ENCODE peak calls at places on chromosomes 7 and 10, in six cellular contexts. One of them, this sample, is unnamed.

GRCh38 chr7:106344861-106345260 is 60.1 kb upstream of the NAMPT start:
- DNase-seq in right lobe of liver: no peak
- DNase-seq in uterus: no peak
- DNase-seq in IMR-90: no peak
- DNase-seq in esophagus muscularis mucosa: no peak
- DNase-seq in transverse colon: no peak
- DNase-seq in this sample: no peak

GRCh38 chr7:148084138-148084537 is 506.4 kb upstream of the C7orf33 start:
- DNase-seq in esophagus muscularis mucosa: no peak
- DNase-seq in uterus: no peak
- DNase-seq in transverse colon: peak
- DNase-seq in right lobe of liver: peak
- DNase-seq in IMR-90: peak
- DNase-seq in this sample: peak

GRCh38 chr7:132395375-132395774 is 180.9 kb downstream of the PLXNA4 start:
- DNase-seq in esophagus muscularis mucosa: no peak
- DNase-seq in transverse colon: no peak
- DNase-seq in IMR-90: no peak
- DNase-seq in uterus: no peak
- DNase-seq in right lobe of liver: peak
- DNase-seq in this sample: no peak

GRCh38 chr7:151181011-151181431 is 6.0 kb downstream of the ASB10 start:
- DNase-seq in esophagus muscularis mucosa: no peak
- DNase-seq in right lobe of liver: peak
- DNase-seq in transverse colon: no peak
- DNase-seq in uterus: no peak
- DNase-seq in IMR-90: no peak
- DNase-seq in this sample: no peak

GRCh38 chr7:4894482-4894881 is 11.0 kb upstream of the RADIL start:
- DNase-seq in uterus: no peak
- DNase-seq in transverse colon: no peak
- DNase-seq in IMR-90: no peak
- DNase-seq in right lobe of liver: no peak
- DNase-seq in esophagus muscularis mucosa: no peak
- DNase-seq in this sample: no peak

GRCh38 chr7:25069900-25070443 is 55.1 kb downstream of the CYCS start:
- DNase-seq in transverse colon: peak
- DNase-seq in right lobe of liver: peak
- DNase-seq in IMR-90: peak
- DNase-seq in uterus: peak
- DNase-seq in esophagus muscularis mucosa: no peak
- DNase-seq in this sample: peak

GRCh38 chr7:119175916-119176627 is 951.6 kb downstream of the ANKRD7 start:
- DNase-seq in transverse colon: no peak
- DNase-seq in esophagus muscularis mucosa: no peak
- DNase-seq in uterus: no peak
- DNase-seq in IMR-90: peak
- DNase-seq in right lobe of liver: no peak
- DNase-seq in this sample: peak

GRCh38 chr10:24681476-24682088 is 42.1 kb downstream of the ARHGAP21 start:
- DNase-seq in esophagus muscularis mucosa: no peak
- DNase-seq in uterus: no peak
- DNase-seq in IMR-90: no peak
- DNase-seq in right lobe of liver: no peak
- DNase-seq in transverse colon: no peak
- DNase-seq in this sample: no peak

GRCh38 chr10:14356921-14357320 is 26.2 kb upstream of the FRMD4A start:
- DNase-seq in esophagus muscularis mucosa: peak
- DNase-seq in transverse colon: no peak
- DNase-seq in uterus: no peak
- DNase-seq in IMR-90: peak
- DNase-seq in right lobe of liver: no peak
- DNase-seq in this sample: peak

GRCh38 chr7:50782376-50783208 is at the start of gene GRB10:
- DNase-seq in transverse colon: no peak
- DNase-seq in right lobe of liver: peak
- DNase-seq in esophagus muscularis mucosa: no peak
- DNase-seq in uterus: peak
- DNase-seq in IMR-90: peak
- DNase-seq in this sample: peak

GRCh38 chr7:77388055-77388454 is 28.1 kb downstream of the GSAP start:
- DNase-seq in IMR-90: no peak
- DNase-seq in right lobe of liver: no peak
- DNase-seq in esophagus muscularis mucosa: no peak
- DNase-seq in transverse colon: no peak
- DNase-seq in uterus: no peak
- DNase-seq in this sample: no peak

GRCh38 chr10:91941426-91941825 is 17.9 kb downstream of the BTAF1 start:
- DNase-seq in esophagus muscularis mucosa: no peak
- DNase-seq in IMR-90: no peak
- DNase-seq in right lobe of liver: no peak
- DNase-seq in transverse colon: no peak
- DNase-seq in uterus: no peak
- DNase-seq in this sample: no peak

GRCh38 chr10:111076191-111076681 is 593 bp upstream of the ADRA2A start:
- DNase-seq in esophagus muscularis mucosa: peak
- DNase-seq in transverse colon: peak
- DNase-seq in right lobe of liver: peak
- DNase-seq in IMR-90: peak
- DNase-seq in uterus: peak
- DNase-seq in this sample: peak

GRCh38 chr7:101589976-101590662 is 39.0 kb downstream of the MYL10 start:
- DNase-seq in uterus: no peak
- DNase-seq in transverse colon: no peak
- DNase-seq in IMR-90: no peak
- DNase-seq in esophagus muscularis mucosa: no peak
- DNase-seq in right lobe of liver: peak
- DNase-seq in this sample: no peak

GRCh38 chr10:76296885-76297775 is 865.7 kb downstream of the LRMDA start:
- DNase-seq in IMR-90: no peak
- DNase-seq in right lobe of liver: no peak
- DNase-seq in transverse colon: no peak
- DNase-seq in uterus: no peak
- DNase-seq in esophagus muscularis mucosa: no peak
- DNase-seq in this sample: no peak

GRCh38 chr7:139124084-139124914 is 14.8 kb upstream of the ZC3HAV1 start:
- DNase-seq in IMR-90: no peak
- DNase-seq in uterus: no peak
- DNase-seq in right lobe of liver: no peak
- DNase-seq in transverse colon: no peak
- DNase-seq in esophagus muscularis mucosa: no peak
- DNase-seq in this sample: no peak

GRCh38 chr10:101818958-101819633 is 852 bp upstream of the OGA start:
- DNase-seq in right lobe of liver: no peak
- DNase-seq in esophagus muscularis mucosa: no peak
- DNase-seq in uterus: peak
- DNase-seq in transverse colon: peak
- DNase-seq in IMR-90: no peak
- DNase-seq in this sample: no peak

DNA sequence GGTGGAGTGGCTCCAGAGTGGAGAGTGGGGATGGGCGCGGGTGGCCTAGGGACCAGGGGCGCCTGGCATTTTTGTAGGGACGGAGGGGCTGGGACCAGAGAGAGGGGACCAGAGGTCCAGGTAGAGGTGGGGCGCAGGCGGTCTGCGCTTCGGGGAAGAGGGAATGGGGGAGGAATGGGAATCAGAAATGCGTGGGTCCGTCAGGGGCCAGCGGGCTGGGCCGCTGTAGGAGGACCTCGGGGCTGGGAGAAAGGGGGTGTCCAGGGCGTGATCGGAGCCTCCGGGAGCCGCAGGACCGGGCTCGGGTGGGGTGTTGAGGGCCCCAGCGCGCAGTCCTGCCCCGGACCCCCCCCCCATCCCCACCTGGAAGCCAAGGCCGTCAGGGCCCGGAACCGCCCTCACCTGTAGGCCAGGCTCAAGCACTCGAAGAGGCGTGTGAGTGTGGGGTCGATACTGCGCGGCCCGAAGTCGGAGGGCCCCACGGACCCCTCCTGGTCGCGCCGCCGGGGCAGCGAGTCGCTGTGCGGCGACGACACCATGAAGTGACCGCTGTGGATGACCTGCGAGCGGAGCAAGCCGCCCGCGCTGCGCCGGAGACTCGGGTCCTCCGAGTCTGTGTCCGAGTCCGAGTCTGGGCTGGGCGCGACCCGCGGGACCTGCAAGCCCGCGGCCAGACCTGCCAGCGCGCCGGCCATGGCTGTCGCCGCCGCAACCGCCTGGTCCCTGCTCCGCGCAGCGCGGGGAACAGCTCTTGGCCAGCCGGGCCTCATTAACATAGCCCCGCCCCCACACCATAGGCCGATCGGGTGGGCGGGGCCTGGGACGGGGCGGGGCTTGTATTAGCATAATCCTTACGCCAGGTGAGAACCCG is at the start of gene MLXIPL:
- DNase-seq in uterus: peak
- DNase-seq in esophagus muscularis mucosa: no peak
- DNase-seq in transverse colon: peak
- DNase-seq in IMR-90: no peak
- DNase-seq in right lobe of liver: peak
- DNase-seq in this sample: no peak
- TF ChIP-seq POLR2A in uterus: no peak
- TF ChIP-seq POLR2A in esophagus muscularis mucosa: peak
- TF ChIP-seq POLR2A in transverse colon: peak
- TF ChIP-seq POLR2A in IMR-90: no peak
- TF ChIP-seq POLR2A in right lobe of liver: peak
- TF ChIP-seq POLR2A in this sample: no peak

DNA sequence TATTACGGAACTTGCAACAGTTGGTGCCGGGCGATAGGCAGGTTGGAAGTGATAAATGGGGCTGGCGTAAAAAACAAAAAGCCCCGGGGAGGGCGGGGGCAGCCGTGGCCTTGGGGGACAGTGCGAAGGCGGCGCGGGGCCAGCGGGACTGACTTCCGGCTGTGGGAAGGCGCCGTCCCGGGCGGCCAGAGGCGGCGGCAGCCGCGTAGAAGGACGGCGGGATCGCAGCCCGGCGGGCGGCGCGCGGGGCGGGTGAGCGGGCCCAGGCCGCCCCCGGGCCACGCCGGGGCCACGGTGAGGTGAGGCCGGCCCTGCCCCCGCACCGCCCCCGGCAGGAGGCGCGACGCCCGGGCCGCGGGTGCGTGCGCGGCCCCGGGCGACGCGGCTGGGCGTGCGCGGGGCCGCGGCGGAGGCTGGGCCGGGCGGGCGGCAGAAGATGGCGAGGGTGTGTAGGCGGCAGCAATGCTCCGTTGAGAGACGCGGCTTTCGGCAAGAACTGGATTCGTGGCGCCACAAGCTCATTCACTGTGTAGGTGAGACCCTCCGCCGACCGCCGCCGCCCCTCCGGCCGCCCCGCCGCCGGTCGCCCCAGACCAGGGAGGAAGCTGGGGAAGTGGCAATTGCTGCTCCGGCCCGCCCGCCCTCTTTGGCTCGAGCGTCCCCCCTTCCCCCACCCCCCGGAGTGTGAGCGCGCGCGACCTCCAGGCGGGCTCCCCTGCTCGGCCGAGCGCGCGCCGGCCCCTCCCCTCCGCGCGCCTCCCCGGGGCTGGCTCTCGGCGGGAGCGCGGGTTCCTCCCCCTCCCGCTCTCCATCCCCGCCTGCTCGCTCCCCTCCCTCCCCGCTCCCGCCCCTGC is at the start of gene LCOR:
- DNase-seq in IMR-90: peak
- DNase-seq in right lobe of liver: peak
- DNase-seq in esophagus muscularis mucosa: peak
- DNase-seq in uterus: peak
- DNase-seq in transverse colon: peak
- DNase-seq in this sample: peak
- TF ChIP-seq POLR2A in IMR-90: peak
- TF ChIP-seq POLR2A in right lobe of liver: peak
- TF ChIP-seq POLR2A in esophagus muscularis mucosa: peak
- TF ChIP-seq POLR2A in uterus: peak
- TF ChIP-seq POLR2A in transverse colon: peak
- TF ChIP-seq POLR2A in this sample: peak

DNA sequence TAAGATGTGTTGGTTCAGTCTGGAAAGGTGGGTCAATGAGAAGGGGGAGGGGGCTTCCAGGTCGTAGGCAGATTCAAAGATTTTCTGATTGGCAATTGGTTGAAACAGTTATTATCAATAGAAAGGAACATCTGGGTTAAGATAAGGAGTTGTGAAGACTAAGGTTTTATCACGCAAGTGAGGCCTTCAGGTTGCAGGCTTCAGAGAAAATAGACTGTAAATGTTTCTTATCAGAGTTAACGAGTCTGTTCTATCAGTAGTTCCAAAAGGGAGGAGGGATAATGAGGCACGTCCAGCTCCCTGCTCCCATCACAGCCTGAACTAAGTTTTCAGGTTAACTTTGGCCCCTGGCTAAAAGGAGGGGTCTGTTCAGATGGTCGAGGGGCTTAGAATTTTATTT is 11.1 kb upstream of the CFAP46 start:
- DNase-seq in IMR-90: no peak
- DNase-seq in right lobe of liver: no peak
- DNase-seq in transverse colon: no peak
- DNase-seq in esophagus muscularis mucosa: no peak
- DNase-seq in uterus: no peak
- DNase-seq in this sample: no peak
- TF ChIP-seq POLR2A in IMR-90: no peak
- TF ChIP-seq POLR2A in right lobe of liver: no peak
- TF ChIP-seq POLR2A in transverse colon: no peak
- TF ChIP-seq POLR2A in esophagus muscularis mucosa: no peak
- TF ChIP-seq POLR2A in uterus: no peak
- TF ChIP-seq POLR2A in this sample: no peak

GRCh38 chr10:71819985-71820384 is 31.1 kb downstream of the PSAP start:
- DNase-seq in esophagus muscularis mucosa: no peak
- DNase-seq in IMR-90: no peak
- DNase-seq in uterus: no peak
- DNase-seq in right lobe of liver: no peak
- DNase-seq in transverse colon: no peak
- DNase-seq in this sample: no peak

GRCh38 chr10:71819479-71819878 is 31.6 kb downstream of the PSAP start:
- DNase-seq in uterus: no peak
- DNase-seq in transverse colon: no peak
- DNase-seq in right lobe of liver: no peak
- DNase-seq in IMR-90: no peak
- DNase-seq in esophagus muscularis mucosa: no peak
- DNase-seq in this sample: no peak

GRCh38 chr10:71820966-71821365 is 30.1 kb downstream of the PSAP start:
- DNase-seq in right lobe of liver: no peak
- DNase-seq in transverse colon: no peak
- DNase-seq in uterus: no peak
- DNase-seq in IMR-90: no peak
- DNase-seq in esophagus muscularis mucosa: no peak
- DNase-seq in this sample: no peak

GRCh38 chr10:71823356-71823755 is 27.7 kb downstream of the PSAP start:
- DNase-seq in transverse colon: no peak
- DNase-seq in IMR-90: no peak
- DNase-seq in right lobe of liver: no peak
- DNase-seq in esophagus muscularis mucosa: no peak
- DNase-seq in uterus: no peak
- DNase-seq in this sample: no peak

GRCh38 chr10:71821909-71822763 is 28.9 kb downstream of the PSAP start:
- DNase-seq in uterus: no peak
- DNase-seq in right lobe of liver: no peak
- DNase-seq in IMR-90: peak
- DNase-seq in transverse colon: no peak
- DNase-seq in esophagus muscularis mucosa: no peak
- DNase-seq in this sample: no peak
- TF ChIP-seq POLR2A in uterus: no peak
- TF ChIP-seq POLR2A in right lobe of liver: no peak
- TF ChIP-seq POLR2A in IMR-90: no peak
- TF ChIP-seq POLR2A in transverse colon: no peak
- TF ChIP-seq POLR2A in esophagus muscularis mucosa: no peak
- TF ChIP-seq POLR2A in this sample: no peak